ENCODE peak calls at places on chromosomes 4 and X, in five cellular contexts. X is colonic mucosa, A is HepG2, I is GM23248, R is mammary epithelial cell. M is an unnamed sample.

GRCh38 chrX:153773218-153773611 is 7.6 kb upstream of the SRPK3 start:
- DNase-seq in X (no peak), A (no peak), I (no peak), R (no peak), M (no peak)

GRCh38 chr4:42123071-42123644 is 29.3 kb downstream of the BEND4 start:
- DNase-seq in X (no peak), A (no peak), I (no peak), R (no peak), M (no peak)

GRCh38 chr4:175424111-175424510 is 388.0 kb downstream of the GPM6A start:
- DNase-seq in X (no peak), A (no peak), I (peak), R (no peak), M (no peak)

GRCh38 chrX:110003167-110004156 is 548 bp downstream of the TMEM164 start:
- DNase-seq in X (no peak), A (no peak), I (peak), R (no peak), M (no peak)

GRCh38 chrX:10819973-10820372 is 199.6 kb upstream of the MID1 start:
- DNase-seq in X (no peak), A (no peak), I (peak), R (no peak), M (no peak)

GRCh38 chr4:30962949-30963348 is 242.8 kb downstream of the PCDH7 start:
- DNase-seq in X (no peak), A (no peak), I (no peak), R (peak), M (no peak)

GRCh38 chr4:159719531-159719930 is 616.7 kb downstream of the RAPGEF2 start:
- DNase-seq in X (no peak), A (no peak), I (no peak), R (no peak), M (no peak)

GRCh38 chrX:153827016-153827415 is 3.3 kb downstream of the PDZD4 start:
- DNase-seq in X (no peak), A (no peak), I (no peak), R (no peak), M (no peak)

GRCh38 chr4:14379148-14379547 is 623.1 kb upstream of the CPEB2 start:
- DNase-seq in X (no peak), A (no peak), I (peak), R (peak), M (no peak)

GRCh38 chr4:84547211-84547610 is 35.7 kb upstream of the CDS1 start:
- DNase-seq in X (no peak), A (no peak), I (no peak), R (no peak), M (no peak)

GRCh38 chr4:33650036-33650435 is 2594.3 kb downstream of the ARAP2 start:
- DNase-seq in X (no peak), A (no peak), I (no peak), R (no peak), M (no peak)

GRCh38 chr4:128286474-128287158 is 997 bp downstream of the PGRMC2 start:
- DNase-seq in X (peak), A (peak), I (peak), R (peak), M (peak)

GRCh38 chr4:156347412-156348075 is 393.9 kb upstream of the CTSO start:
- DNase-seq in X (no peak), A (no peak), I (peak), R (peak), M (no peak)

GRCh38 chr4:41785665-41786064 is 37.1 kb upstream of the PHOX2B start:
- DNase-seq in X (no peak), A (no peak), I (no peak), R (no peak), M (no peak)

GRCh38 chrX:82134378-82134777 is 932.5 kb downstream of the SH3BGRL start:
- DNase-seq in X (no peak), A (no peak), I (no peak), R (no peak), M (no peak)

GRCh38 chr4:105455998-105456397 is 17.9 kb downstream of the PPA2 start:
- DNase-seq in X (no peak), A (no peak), I (no peak), R (no peak), M (no peak)

GRCh38 chr4:150237110-150237852 is 159.0 kb downstream of the DCLK2 start:
- DNase-seq in X (no peak), A (no peak), I (peak), R (peak), M (no peak)

GRCh38 chr4:95355021-95355420 is 193.8 kb downstream of the UNC5C start:
- DNase-seq in X (no peak), A (no peak), I (no peak), R (no peak), M (no peak)

GRCh38 chr4:117429061-117429460 is 343.7 kb upstream of the TRAM1L1 start:
- DNase-seq in X (no peak), A (no peak), I (no peak), R (no peak), M (no peak)

GRCh38 chr4:145293658-145294057 is 113.3 kb upstream of the OTUD4 start:
- DNase-seq in X (no peak), A (no peak), I (peak), R (no peak), M (no peak)

GRCh38 chrX:153957224-153957623 is 12.8 kb upstream of the RENBP start:
- DNase-seq in X (no peak), A (no peak), I (no peak), R (no peak), M (no peak)

GRCh38 chr4:171919314-171919713 is 106.1 kb downstream of the GALNTL6 start:
- DNase-seq in X (no peak), A (no peak), I (no peak), R (no peak), M (no peak)

GRCh38 chrX:110125435-110125834 is 122.5 kb downstream of the TMEM164 start:
- DNase-seq in X (no peak), A (peak), I (no peak), R (no peak), M (no peak)

GRCh38 chr4:5366421-5366820 is 315.1 kb downstream of the STK32B start:
- DNase-seq in X (no peak), A (no peak), I (peak), R (peak), M (no peak)

GRCh38 chr4:52977252-52977651 is 115.1 kb downstream of the RASL11B start:
- DNase-seq in X (no peak), A (no peak), I (no peak), R (no peak), M (no peak)

GRCh38 chr4:132297346-132297745 is 851.7 kb upstream of the PCDH10 start:
- DNase-seq in X (no peak), A (no peak), I (no peak), R (no peak), M (no peak)

GRCh38 chr4:10077492-10078335 is 38.9 kb downstream of the WDR1 start:
- DNase-seq in X (peak), A (no peak), I (peak), R (no peak), M (no peak)

GRCh38 chr4:132737344-132737743 is 411.8 kb upstream of the PCDH10 start:
- DNase-seq in X (no peak), A (no peak), I (no peak), R (no peak), M (peak)

GRCh38 chr4:1873776-1874175 is 2.6 kb downstream of the NSD2 start:
- DNase-seq in X (peak), A (no peak), I (no peak), R (no peak), M (no peak)

GRCh38 chr4:1871471-1872021 is 353 bp downstream of the NSD2 start:
- DNase-seq in X (peak), A (no peak), I (peak), R (peak), M (peak)

GRCh38 chr4:1874207-1874606 is 3.0 kb downstream of the NSD2 start:
- DNase-seq in X (no peak), A (no peak), I (no peak), R (no peak), M (no peak)

GRCh38 chr4:1872918-1873269 is 1.7 kb downstream of the NSD2 start:
- DNase-seq in X (no peak), A (no peak), I (peak), R (peak), M (no peak)

DNA sequence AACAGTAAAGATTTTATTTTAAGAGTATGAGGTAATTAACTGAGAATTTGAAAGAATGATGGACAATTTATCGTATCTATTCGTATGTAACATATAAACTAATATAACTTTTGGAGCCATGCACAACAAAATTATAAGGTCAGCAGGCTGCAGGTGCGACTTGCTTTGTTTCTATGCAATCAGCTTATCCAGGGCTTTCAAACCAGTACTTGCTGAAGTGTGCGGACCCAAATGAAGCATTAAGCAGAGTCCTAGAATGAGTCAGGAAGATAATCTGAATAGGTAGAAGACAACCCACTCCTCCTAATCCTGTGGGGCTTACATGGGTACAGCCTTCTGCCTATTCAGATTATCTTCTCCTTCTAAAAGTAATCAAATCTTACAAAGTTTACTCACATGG is 2.1 kb downstream of the NSD2 start:
- DNase-seq in X (no peak), A (no peak), I (no peak), R (no peak), M (no peak)
- H3K9ac ChIP-seq in X (no peak), A (peak), I (peak), R (no peak), M (no peak)

GRCh38 chr4:80614319-80614718 is 278.8 kb downstream of the CFAP299 start:
- DNase-seq in X (no peak), A (no peak), I (no peak), R (no peak), M (no peak)

GRCh38 chr4:80608285-80608980 is 272.9 kb downstream of the CFAP299 start:
- DNase-seq in X (no peak), A (no peak), I (peak), R (no peak), M (no peak)

GRCh38 chr4:80610199-80610598 is 274.7 kb downstream of the CFAP299 start:
- DNase-seq in X (no peak), A (no peak), I (no peak), R (no peak), M (no peak)

GRCh38 chr4:80611366-80611765 is 275.8 kb downstream of the CFAP299 start:
- DNase-seq in X (no peak), A (no peak), I (no peak), R (no peak), M (no peak)

GRCh38 chr4:80610845-80611244 is 275.3 kb downstream of the CFAP299 start:
- DNase-seq in X (peak), A (no peak), I (peak), R (peak), M (no peak)
- H3K9ac ChIP-seq in X (no peak), A (no peak), I (no peak), R (no peak), M (no peak)

DNA sequence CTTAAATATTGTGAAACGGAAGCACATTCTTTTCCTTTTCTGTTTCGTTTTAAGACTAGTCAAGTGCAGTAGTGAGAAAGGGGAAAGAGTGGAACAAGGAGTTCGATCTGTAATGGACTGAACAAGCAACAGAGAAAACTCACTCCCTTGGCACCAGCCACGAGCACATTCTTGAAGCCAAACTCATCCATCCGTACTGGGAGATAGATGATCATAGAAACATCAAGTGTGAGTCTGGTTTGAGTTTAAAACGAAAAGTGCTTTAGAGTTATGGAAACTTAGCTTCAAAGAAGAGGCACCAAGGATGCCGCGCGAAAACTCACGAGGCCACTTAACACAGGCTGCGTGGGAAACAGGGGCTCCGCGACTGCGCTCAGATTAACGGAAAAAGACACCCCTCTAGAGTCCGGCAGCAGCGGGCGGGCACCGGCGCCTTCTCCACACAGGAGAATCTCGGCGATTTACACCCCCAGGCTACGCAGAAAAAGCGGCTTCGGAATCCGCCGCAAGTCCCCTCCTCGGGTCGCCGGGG is 676 bp downstream of the FAM53A start:
- DNase-seq in X (peak), A (no peak), I (peak), R (peak), M (peak)
- H3K9ac ChIP-seq in X (peak), A (peak), I (peak), R (no peak), M (peak)

GRCh38 chrX:104351173-104351769 is 96.5 kb upstream of the ESX1 start:
- DNase-seq in X (no peak), A (no peak), I (peak), R (peak), M (no peak)
- H3K9ac ChIP-seq in X (no peak), A (no peak), I (peak), R (no peak), M (no peak)

DNA sequence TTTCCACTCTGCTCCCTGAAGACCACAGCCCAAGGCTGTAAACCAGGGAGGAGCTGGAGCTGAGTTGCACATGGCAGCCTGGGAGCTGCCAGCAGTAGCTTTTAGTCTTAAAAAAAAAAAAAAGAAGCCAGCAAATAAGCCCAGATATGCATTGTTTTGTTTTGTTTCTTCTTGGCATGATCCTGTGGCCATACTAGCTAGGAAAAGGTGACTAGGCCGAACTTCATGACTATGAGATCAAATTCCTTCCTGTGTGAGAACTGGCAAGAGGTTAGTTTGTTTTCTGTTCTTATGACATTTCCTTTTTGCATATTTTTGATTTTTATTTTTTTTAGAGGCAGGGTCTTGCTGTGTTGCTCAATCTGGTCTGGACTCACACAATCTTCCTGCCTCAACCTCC is 323.3 kb downstream of the DCTD start:
- DNase-seq in X (no peak), A (no peak), I (no peak), R (no peak), M (no peak)
- H3K9ac ChIP-seq in X (no peak), A (no peak), I (no peak), R (no peak), M (no peak)

GRCh38 chr4:183558873-183559272 is 54.0 kb downstream of the ING2 start:
- DNase-seq in X (no peak), A (no peak), I (no peak), R (no peak), M (no peak)
- H3K9ac ChIP-seq in X (no peak), A (no peak), I (no peak), R (no peak), M (no peak)

GRCh38 chr4:92253986-92254671 is 49.6 kb upstream of the GRID2 start:
- DNase-seq in X (no peak), A (no peak), I (no peak), R (no peak), M (no peak)
- H3K9ac ChIP-seq in X (no peak), A (no peak), I (no peak), R (no peak), M (no peak)

DNA sequence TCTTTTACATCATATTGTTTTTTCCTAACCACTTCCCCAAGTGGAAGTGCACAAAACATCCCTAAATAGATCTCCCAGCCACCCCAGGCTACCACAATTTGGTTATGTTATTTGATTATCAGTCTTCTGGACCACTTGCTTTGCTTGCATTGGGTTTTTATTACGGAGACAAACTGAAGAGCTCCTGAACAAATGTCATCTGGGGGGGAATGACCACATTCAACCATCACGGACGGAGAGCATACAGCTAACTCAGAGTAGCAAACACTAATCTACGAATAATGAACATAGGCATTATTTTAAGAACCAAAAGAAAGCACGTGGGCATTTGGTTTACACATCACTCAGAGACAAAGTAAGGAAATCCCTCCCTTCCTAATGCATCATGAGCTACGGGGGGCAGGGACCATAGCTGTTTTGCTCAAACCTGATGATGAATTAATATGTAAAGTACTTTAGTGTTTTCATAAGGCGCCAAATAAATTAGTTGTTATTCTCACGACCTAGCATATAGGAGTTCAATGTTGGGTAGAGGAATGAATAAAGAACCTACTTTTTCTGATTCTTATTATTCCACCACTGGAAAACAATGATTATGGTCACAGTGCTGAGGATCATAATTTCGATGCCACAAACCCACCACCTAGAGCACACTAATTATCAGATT is 11.6 kb upstream of the TMEM156 start:
- DNase-seq in X (no peak), A (peak), I (peak), R (peak), M (no peak)
- H3K9ac ChIP-seq in X (no peak), A (peak), I (peak), R (peak), M (no peak)

DNA sequence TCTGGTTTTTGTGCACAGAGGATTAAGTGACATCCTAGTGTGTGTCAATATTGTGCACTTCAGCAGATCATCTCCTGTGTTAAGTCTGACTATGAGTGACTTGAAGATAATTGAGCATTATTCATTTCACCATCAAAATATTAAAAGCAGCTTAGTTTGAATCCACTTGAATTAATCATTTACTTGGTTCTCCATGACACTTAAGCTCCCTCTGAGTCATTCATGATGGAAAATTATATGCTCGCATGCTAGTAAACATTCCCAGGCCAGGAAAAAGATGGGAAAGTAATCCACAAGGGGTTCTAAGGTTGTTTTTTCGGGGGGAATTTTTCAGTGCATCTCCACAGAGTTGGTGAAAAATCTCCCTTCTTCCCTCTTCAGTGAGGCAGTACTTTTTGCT is 97.2 kb upstream of the EOLA2 start:
- DNase-seq in X (no peak), A (no peak), I (peak), R (no peak), M (no peak)
- H3K9ac ChIP-seq in X (no peak), A (no peak), I (peak), R (no peak), M (no peak)

DNA sequence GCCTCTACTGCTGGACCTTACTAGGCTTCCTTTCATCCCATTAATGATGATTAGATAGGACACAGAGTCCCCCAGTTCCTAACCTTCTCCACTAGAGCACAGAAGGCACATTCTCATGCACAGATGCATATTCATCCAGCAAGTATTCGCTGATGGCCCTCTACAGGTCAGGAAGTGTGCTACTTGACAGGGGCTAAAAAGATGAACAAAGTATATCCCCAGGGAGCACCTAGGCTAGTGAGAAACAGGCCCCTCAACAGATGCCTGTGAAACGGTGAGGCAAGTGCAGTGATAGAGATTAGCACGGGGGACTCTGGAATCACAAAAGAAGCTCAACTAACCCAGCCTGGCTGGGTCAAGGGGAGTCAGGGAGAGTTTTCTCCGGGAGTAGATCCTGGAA is 95.8 kb downstream of the MGST2 start:
- DNase-seq in X (no peak), A (peak), I (peak), R (peak), M (no peak)
- H3K9ac ChIP-seq in X (no peak), A (no peak), I (no peak), R (no peak), M (no peak)

M was measured in neuronal stem cell.